ENCODE peak calls at places on chromosomes 4 and X, in seven cellular contexts. V, P, Z, I, C, Y and X are unnamed samples.

GRCh38 chr4:25313194-25313895 is 771 bp downstream of the ZCCHC4 start:
- DNase-seq in V (no peak), P (peak; percentile 17), Z (no peak), I (no peak), C (no peak), Y (no peak), X (no peak)

GRCh38 chrX:40092808-40093435 is 4.8 kb downstream of the BCOR start:
- DNase-seq in V (no peak), P (no peak), Z (no peak), I (no peak), C (no peak), Y (no peak), X (no peak)

GRCh38 chr4:37760840-37761239 is 65.6 kb upstream of the PGM2 start:
- DNase-seq in V (no peak), P (no peak), Z (no peak), I (no peak), C (no peak), Y (no peak), X (no peak)

GRCh38 chr4:25859429-25860148 is 3.2 kb downstream of the SEL1L3 start:
- DNase-seq in V (no peak), P (no peak), Z (no peak), I (no peak), C (peak; percentile 60), Y (no peak), X (no peak)

GRCh38 chr4:1922826-1923225 is 51.6 kb downstream of the NSD2 start:
- DNase-seq in V (no peak), P (no peak), Z (no peak), I (no peak), C (no peak), Y (no peak), X (no peak)

GRCh38 chrX:107894038-107894437 is 68.4 kb downstream of the MID2 start:
- DNase-seq in V (no peak), P (peak; percentile 16), Z (peak; percentile 65), I (no peak), C (peak; percentile 50), Y (no peak), X (no peak)

GRCh38 chrX:131288738-131289511 is at the start of gene IGSF1:
- DNase-seq in V (no peak), P (peak; percentile 70), Z (peak; percentile 45), I (no peak), C (no peak), Y (no peak), X (peak; percentile 31)

GRCh38 chrX:110086916-110087484 is 84.1 kb downstream of the TMEM164 start:
- DNase-seq in V (no peak), P (no peak), Z (no peak), I (peak; percentile 7), C (no peak), Y (no peak), X (no peak)

GRCh38 chrX:41512394-41512793 is 65.3 kb downstream of the NYX start:
- DNase-seq in V (no peak), P (no peak), Z (no peak), I (no peak), C (peak; percentile 45), Y (no peak), X (no peak)

GRCh38 chr4:38757945-38758344 is 24.8 kb downstream of the TLR10 start:
- DNase-seq in V (no peak), P (no peak), Z (no peak), I (no peak), C (no peak), Y (no peak), X (no peak)

GRCh38 chr4:8819421-8820177 is 52.0 kb downstream of the HMX1 start:
- DNase-seq in V (no peak), P (no peak), Z (no peak), I (no peak), C (no peak), Y (no peak), X (no peak)

GRCh38 chr4:159764343-159764952 is 661.6 kb downstream of the RAPGEF2 start:
- DNase-seq in V (no peak), P (peak; percentile 22), Z (peak; percentile 51), I (peak; percentile 10), C (peak; percentile 31), Y (no peak), X (no peak)

GRCh38 chr4:15778191-15778741 is at the start of gene CD38:
- DNase-seq in V (no peak), P (peak; percentile 47), Z (no peak), I (no peak), C (peak; percentile 79), Y (no peak), X (no peak)

GRCh38 chr4:42489095-42489494 is 91.8 kb downstream of the SHISA3 start:
- DNase-seq in V (no peak), P (no peak), Z (no peak), I (no peak), C (peak; percentile 30), Y (no peak), X (no peak)

GRCh38 chrX:43881410-43882293 is 598 bp downstream of the MAOB start:
- DNase-seq in V (no peak), P (no peak), Z (no peak), I (no peak), C (no peak), Y (no peak), X (peak; percentile 73)

GRCh38 chr4:68750555-68750954 is 65.2 kb upstream of the UGT2B10 start:
- DNase-seq in V (no peak), P (no peak), Z (no peak), I (no peak), C (no peak), Y (no peak), X (no peak)

GRCh38 chr4:40630335-40631021 is 814 bp upstream of the RBM47 start:
- DNase-seq in V (no peak), P (peak; percentile 57), Z (no peak), I (no peak), C (peak; percentile 77), Y (no peak), X (peak; percentile 26)

GRCh38 chrX:32530802-32531403 is 680.4 kb downstream of the DMD start:
- DNase-seq in V (no peak), P (peak; percentile 18), Z (peak; percentile 5), I (no peak), C (peak; percentile 20), Y (no peak), X (peak; percentile 13)

GRCh38 chr4:116668190-116668589 is 417.2 kb downstream of the TRAM1L1 start:
- DNase-seq in V (no peak), P (no peak), Z (no peak), I (no peak), C (no peak), Y (no peak), X (no peak)

GRCh38 chrX:65407157-65407626 is 127.4 kb downstream of the LAS1L start:
- DNase-seq in V (no peak), P (no peak), Z (no peak), I (peak; percentile 1), C (no peak), Y (no peak), X (no peak)

GRCh38 chr4:55183926-55184599 is 58.7 kb upstream of the KDR start:
- DNase-seq in V (no peak), P (no peak), Z (no peak), I (peak; percentile 56), C (no peak), Y (no peak), X (no peak)

GRCh38 chrX:104921606-104922205 is 298.8 kb downstream of the TEX13A start:
- DNase-seq in V (no peak), P (peak; percentile 5), Z (no peak), I (no peak), C (no peak), Y (no peak), X (no peak)

GRCh38 chr4:53043096-53043495 is 181.0 kb downstream of the RASL11B start:
- DNase-seq in V (no peak), P (no peak), Z (peak; percentile 90), I (no peak), C (no peak), Y (no peak), X (no peak)

GRCh38 chr4:47899639-47900038 is 14.7 kb downstream of the NFXL1 start:
- DNase-seq in V (no peak), P (no peak), Z (no peak), I (no peak), C (no peak), Y (no peak), X (no peak)

GRCh38 chr4:166290426-166290825 is 417.4 kb downstream of the TLL1 start:
- DNase-seq in V (no peak), P (no peak), Z (no peak), I (no peak), C (no peak), Y (no peak), X (no peak)

GRCh38 chr4:84932462-84932861 is 34.0 kb downstream of the WDFY3 start:
- DNase-seq in V (no peak), P (no peak), Z (no peak), I (no peak), C (no peak), Y (no peak), X (no peak)

GRCh38 chr4:81410695-81411094 is 61.0 kb downstream of the RASGEF1B start:
- DNase-seq in V (no peak), P (no peak), Z (no peak), I (no peak), C (no peak), Y (no peak), X (no peak)

GRCh38 chr4:188930822-188931221 is 791.6 kb downstream of the TRIML1 start:
- DNase-seq in V (no peak), P (peak; percentile 51), Z (no peak), I (no peak), C (no peak), Y (no peak), X (no peak)

GRCh38 chr4:156347412-156348075 is 393.9 kb upstream of the CTSO start:
- DNase-seq in V (no peak), P (no peak), Z (no peak), I (peak; percentile 17), C (no peak), Y (no peak), X (no peak)

GRCh38 chr4:1199556-1200331 is 27.4 kb upstream of the SPON2 start:
- DNase-seq in V (no peak), P (no peak), Z (no peak), I (no peak), C (no peak), Y (no peak), X (peak; percentile 34)

GRCh38 chr4:132015321-132015720 is 1133.8 kb upstream of the PCDH10 start:
- DNase-seq in V (no peak), P (no peak), Z (no peak), I (no peak), C (no peak), Y (no peak), X (no peak)

GRCh38 chr4:126955292-126956191 is 677.2 kb upstream of the INTU start:
- DNase-seq in V (no peak), P (no peak), Z (no peak), I (no peak), C (no peak), Y (no peak), X (no peak)

GRCh38 chr4:57109847-57110634 is at the start of gene IGFBP7:
- DNase-seq in V (no peak), P (peak; percentile 52), Z (no peak), I (no peak), C (peak; percentile 70), Y (no peak), X (peak; percentile 66)

GRCh38 chrX:9855536-9856320 is 69.5 kb downstream of the SHROOM2 start:
- DNase-seq in V (no peak), P (no peak), Z (no peak), I (no peak), C (no peak), Y (no peak), X (no peak)

GRCh38 chr4:161256716-161257115 is 907.1 kb downstream of the FSTL5 start:
- DNase-seq in V (no peak), P (no peak), Z (peak; percentile 7), I (no peak), C (no peak), Y (no peak), X (no peak)

GRCh38 chr4:75737398-75737797 is 13.0 kb downstream of the USO1 start:
- DNase-seq in V (no peak), P (no peak), Z (no peak), I (no peak), C (no peak), Y (no peak), X (no peak)

GRCh38 chr4:153465922-153466636 is at the start of gene TMEM131L:
- DNase-seq in V (no peak), P (peak; percentile 78), Z (peak; percentile 43), I (peak; percentile 26), C (peak; percentile 88), Y (peak; percentile 61), X (peak; percentile 58)

GRCh38 chr4:88528861-88529260 is 5.3 kb upstream of the PYURF start:
- DNase-seq in V (no peak), P (no peak), Z (no peak), I (no peak), C (no peak), Y (no peak), X (no peak)